ENCODE peak calls at places on chromosomes 11 and 22, in five cellular contexts. C is foreskin fibroblast; Y is NCI-H187; M is stimulated activated CD4-positive, alpha-beta T cell treated with anti-CD3 and anti-CD28 coated beads, Interleukin-12 subunit alpha, Interleukin-12 subunit beta, amount 100 ng/mL, for 48 hours; J is spleen. D is an unnamed sample.

GRCh38 chr11:66371627-66372415 is at the start of gene SLC29A2:
- DNase-seq in C (no peak), Y (peak), M (peak), J (peak), D (peak)

GRCh38 chr22:47032091-47032943 is 269.9 kb downstream of the TBC1D22A start:
- DNase-seq in C (no peak), Y (no peak), M (no peak), J (peak), D (no peak)

GRCh38 chr11:120270386-120270785 is 30.4 kb downstream of the POU2F3 start:
- DNase-seq in C (no peak), Y (no peak), M (no peak), J (no peak), D (no peak)

GRCh38 chr11:115893701-115894100 is 389.5 kb upstream of the CADM1 start:
- DNase-seq in C (no peak), Y (no peak), M (no peak), J (no peak), D (no peak)

GRCh38 chr11:114311946-114312345 is 15.7 kb downstream of the NNMT start:
- DNase-seq in C (no peak), Y (no peak), M (no peak), J (no peak), D (no peak)

GRCh38 chr11:113267536-113267935 is 46.8 kb upstream of the TTC12 start:
- DNase-seq in C (no peak), Y (no peak), M (no peak), J (no peak), D (no peak)

GRCh38 chr22:24807284-24807950 is 1.4 kb downstream of the SGSM1 start:
- DNase-seq in C (peak), Y (no peak), M (no peak), J (no peak), D (peak)

GRCh38 chr11:82004537-82005213 is 729.0 kb downstream of the FAM181B start:
- DNase-seq in C (no peak), Y (no peak), M (no peak), J (no peak), D (no peak)

GRCh38 chr11:113663567-113663966 is 42.5 kb downstream of the TMPRSS5 start:
- DNase-seq in C (no peak), Y (no peak), M (no peak), J (no peak), D (no peak)

GRCh38 chr22:32375678-32376450 is 18.2 kb downstream of the RFPL3 start:
- DNase-seq in C (no peak), Y (no peak), M (no peak), J (no peak), D (no peak)

GRCh38 chr11:2186669-2187266 is 15.2 kb upstream of the TH start:
- DNase-seq in C (peak), Y (no peak), M (peak), J (no peak), D (peak)

GRCh38 chr11:110337570-110338193 is 41.3 kb upstream of the RDX start:
- DNase-seq in C (no peak), Y (no peak), M (peak), J (no peak), D (no peak)

GRCh38 chr22:26995222-26995621 is 337.8 kb downstream of the MIAT start:
- DNase-seq in C (no peak), Y (no peak), M (no peak), J (no peak), D (no peak)

GRCh38 chr11:8258289-8258688 is 5.4 kb downstream of the LMO1 start:
- DNase-seq in C (no peak), Y (no peak), M (no peak), J (peak), D (no peak)

GRCh38 chr11:125773516-125773915 is 5.1 kb downstream of the PATE2 start:
- DNase-seq in C (no peak), Y (no peak), M (no peak), J (no peak), D (no peak)

GRCh38 chr11:62925745-62926668 is 4.8 kb upstream of the CHRM1 start:
- DNase-seq in C (no peak), Y (no peak), M (no peak), J (peak), D (peak)

GRCh38 chr11:120959189-120959588 is 64.7 kb upstream of the TBCEL start:
- DNase-seq in C (no peak), Y (no peak), M (no peak), J (no peak), D (no peak)

GRCh38 chr11:14336507-14337503 is 22.2 kb downstream of the RRAS2 start:
- DNase-seq in C (peak), Y (no peak), M (no peak), J (no peak), D (no peak)

GRCh38 chr22:25626146-25626992 is 61.9 kb downstream of the GRK3 start:
- DNase-seq in C (no peak), Y (no peak), M (no peak), J (no peak), D (no peak)

GRCh38 chr11:130464289-130464812 is 15.9 kb downstream of the ADAMTS15 start:
- DNase-seq in C (no peak), Y (no peak), M (no peak), J (no peak), D (no peak)

GRCh38 chr11:26344647-26345046 is 12.7 kb downstream of the ANO3 start:
- DNase-seq in C (peak), Y (no peak), M (no peak), J (no peak), D (no peak)

GRCh38 chr11:47667135-47667534 is 24.8 kb upstream of the MTCH2 start:
- DNase-seq in C (no peak), Y (no peak), M (no peak), J (no peak), D (no peak)

GRCh38 chr11:25272214-25272613 is 775.4 kb downstream of the LUZP2 start:
- DNase-seq in C (no peak), Y (no peak), M (no peak), J (no peak), D (no peak)

GRCh38 chr22:22452996-22453686 is 55.4 kb downstream of the ZNF280B start:
- DNase-seq in C (no peak), Y (no peak), M (no peak), J (no peak), D (no peak)

GRCh38 chr22:27472975-27473374 is 328.6 kb downstream of the MN1 start:
- DNase-seq in C (no peak), Y (no peak), M (no peak), J (no peak), D (no peak)